ENCODE peak calls at places on chromosomes 11 and 22, in four cellular contexts. S is tibial artery, Q is lower lobe of right lung, V is heart left ventricle. N is an unnamed sample.

GRCh38 chr11:60952742-60953170 is 780 bp upstream of the SLC15A3 start:
- DNase-seq in S (no peak), Q (no peak), V (no peak), N (no peak)

GRCh38 chr11:91880660-91881059 is 344.0 kb upstream of the FAT3 start:
- DNase-seq in S (no peak), Q (no peak), V (no peak), N (no peak)

GRCh38 chr11:64870893-64871849 is 7.2 kb downstream of the EHD1 start:
- DNase-seq in S (no peak), Q (no peak), V (no peak), N (no peak)

GRCh38 chr11:130426223-130427048 is 2.0 kb downstream of the ADAMTS8 start:
- DNase-seq in S (no peak), Q (no peak), V (peak), N (no peak)

GRCh38 chr11:42315267-42315666 is 855.8 kb upstream of the LRRC4C start:
- DNase-seq in S (no peak), Q (no peak), V (no peak), N (no peak)

GRCh38 chr11:129252621-129253020 is 60.5 kb upstream of the ARHGAP32 start:
- DNase-seq in S (no peak), Q (no peak), V (no peak), N (no peak)

GRCh38 chr11:9489366-9489765 is 28.6 kb downstream of the ZNF143 start:
- DNase-seq in S (no peak), Q (no peak), V (no peak), N (no peak)

GRCh38 chr22:37726240-37726887 is 29.5 kb downstream of the TRIOBP start:
- DNase-seq in S (no peak), Q (no peak), V (no peak), N (no peak)

GRCh38 chr11:40190294-40190693 is 1269.2 kb downstream of the LRRC4C start:
- DNase-seq in S (no peak), Q (no peak), V (no peak), N (no peak)

GRCh38 chr11:46724088-46724487 is 5.1 kb downstream of the F2 start:
- DNase-seq in S (no peak), Q (no peak), V (no peak), N (no peak)

GRCh38 chr11:46723359-46723680 is 4.3 kb downstream of the F2 start:
- DNase-seq in S (no peak), Q (no peak), V (no peak), N (no peak)

GRCh38 chr11:46726206-46726862 is 7.3 kb downstream of the F2 start:
- DNase-seq in S (no peak), Q (peak), V (no peak), N (no peak)

GRCh38 chr11:46727952-46728658 is 9.1 kb downstream of the F2 start:
- DNase-seq in S (no peak), Q (peak), V (no peak), N (peak)

GRCh38 chr11:46725338-46726205 is 6.6 kb downstream of the F2 start:
- DNase-seq in S (no peak), Q (no peak), V (no peak), N (no peak)
- TF ChIP-seq CTCF in S (no peak), Q (no peak), V (no peak), N (no peak)

GRCh38 chr11:113532697-113533424 is 57.7 kb upstream of the DRD2 start:
- DNase-seq in S (peak), Q (peak), V (peak), N (peak)
- H3K27ac ChIP-seq in S (no peak), Q (no peak), V (no peak), N (no peak)

GRCh38 chr11:27405134-27405533 is 42.1 kb upstream of the CCDC34 start:
- DNase-seq in S (no peak), Q (no peak), V (no peak), N (no peak)
- TF ChIP-seq CTCF in S (no peak), Q (no peak), V (no peak), N (no peak)

GRCh38 chr22:42367980-42368378 is 64.2 kb downstream of the NFAM1 start:
- DNase-seq in S (no peak), Q (no peak), V (no peak), N (no peak)

GRCh38 chr22:42365942-42366660 is 66.1 kb downstream of the NFAM1 start:
- DNase-seq in S (no peak), Q (no peak), V (no peak), N (no peak)

GRCh38 chr22:42366815-42367581 is 65.2 kb downstream of the NFAM1 start:
- DNase-seq in S (peak), Q (no peak), V (no peak), N (no peak)

GRCh38 chr22:42369250-42370041 is 62.8 kb downstream of the NFAM1 start:
- DNase-seq in S (peak), Q (peak), V (peak), N (peak)

GRCh38 chr22:42368379-42369249 is 63.6 kb downstream of the NFAM1 start:
- DNase-seq in S (no peak), Q (peak), V (no peak), N (no peak)
- H3K27ac ChIP-seq in S (no peak), Q (no peak), V (no peak), N (no peak)

GRCh38 chr22:42604403-42604802 is 10.3 kb downstream of the POLDIP3 start:
- DNase-seq in S (no peak), Q (no peak), V (no peak), N (no peak)
- TF ChIP-seq CTCF in S (no peak), Q (no peak), V (no peak), N (no peak)

GRCh38 chr11:107179829-107180228 is 161.6 kb upstream of the GUCY1A2 start:
- DNase-seq in S (no peak), Q (no peak), V (no peak), N (no peak)

GRCh38 chr11:107183963-107184362 is 165.7 kb upstream of the GUCY1A2 start:
- DNase-seq in S (no peak), Q (no peak), V (no peak), N (no peak)

GRCh38 chr11:107182983-107183382 is 164.7 kb upstream of the GUCY1A2 start:
- DNase-seq in S (no peak), Q (no peak), V (no peak), N (no peak)

DNA sequence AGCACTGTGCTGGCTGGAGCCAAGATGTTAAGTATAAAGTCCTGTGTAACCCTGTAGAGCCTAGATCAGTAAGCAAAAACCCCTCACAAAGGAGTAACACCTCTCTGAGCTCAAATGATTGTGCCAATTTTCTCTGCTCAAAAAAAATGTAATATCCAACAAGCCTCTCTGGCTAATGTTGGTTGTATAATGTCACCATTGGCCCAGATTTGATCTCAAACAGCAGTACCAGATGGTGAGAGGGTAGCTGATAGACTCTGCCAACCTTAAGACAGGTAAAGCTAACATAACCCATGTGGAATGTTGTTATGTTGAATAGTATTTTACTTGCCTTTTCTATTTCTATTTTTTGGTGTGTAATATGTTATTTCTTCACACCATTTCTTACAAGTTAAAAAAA is 166.7 kb upstream of the GUCY1A2 start:
- DNase-seq in S (no peak), Q (no peak), V (no peak), N (no peak)
- H3K27ac ChIP-seq in S (no peak), Q (no peak), V (no peak), N (no peak)

DNA sequence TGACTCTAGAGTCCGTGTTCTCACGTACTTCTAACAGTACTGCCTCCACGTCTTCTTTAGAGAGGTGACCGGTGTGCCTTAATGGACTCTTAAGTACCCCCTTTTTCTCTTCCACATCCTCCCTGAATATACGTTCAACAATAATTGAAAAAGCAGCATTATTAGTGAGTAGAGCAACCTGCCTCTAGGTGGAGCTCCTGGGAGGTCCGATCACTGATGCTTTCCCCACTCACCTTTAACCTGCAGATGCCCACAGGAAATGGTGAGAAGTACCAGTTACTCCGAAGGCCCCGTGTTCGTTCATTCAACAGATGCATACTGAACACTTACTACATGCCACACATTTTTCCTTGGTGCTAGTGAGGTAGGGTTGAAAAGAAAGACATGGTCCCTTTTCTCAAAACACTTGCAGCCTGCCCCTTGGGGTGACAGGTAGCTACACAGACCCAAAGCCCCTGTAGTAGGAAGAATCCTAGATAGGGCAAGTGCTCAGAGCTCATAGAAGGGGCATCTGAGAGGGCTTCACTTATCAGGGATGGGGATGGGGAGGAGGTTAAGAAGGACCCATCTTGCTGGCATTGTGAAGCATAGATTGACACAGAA is 72.7 kb downstream of the FEZ1 start:
- DNase-seq in S (no peak), Q (no peak), V (no peak), N (no peak)
- TF ChIP-seq CTCF in S (no peak), Q (peak), V (no peak), N (peak)